ENCODE peak calls at places on chromosomes 7 and 10, in seven cellular contexts. W is GM03348; G is GM23248; K is cardiac muscle cell; B is NT2/D1; N is NCI-H1092 treated with DMSO at 0.1 percent for 48 hours; U is activated naive CD8-positive, alpha-beta T cell treated with anti-CD3 and anti-CD28 coated beads, Interleukin-2, amount 50 U/mL, for 24 hours. Z is an unnamed sample.

GRCh38 chr7:17402628-17403278 is 104.3 kb downstream of the AHR start:
- DNase-seq in W (no peak), G (no peak), K (peak; percentile 11), B (no peak), N (no peak), U (peak; percentile 7), Z (no peak)

GRCh38 chr10:70481831-70482530 is 3.4 kb downstream of the PALD1 start:
- DNase-seq in W (peak; percentile 36), G (no peak), K (no peak), B (no peak), N (no peak), U (no peak), Z (no peak)

GRCh38 chr10:50679149-50679548 is 55.4 kb upstream of the SGMS1 start:
- DNase-seq in W (no peak), G (no peak), K (no peak), B (no peak), N (no peak), U (no peak), Z (no peak)

GRCh38 chr10:60246382-60246781 is 143.3 kb downstream of the ANK3 start:
- DNase-seq in W (no peak), G (no peak), K (no peak), B (no peak), N (no peak), U (no peak), Z (no peak)

GRCh38 chr7:50785346-50785745 is 2.6 kb upstream of the GRB10 start:
- DNase-seq in W (no peak), G (no peak), K (no peak), B (no peak), N (no peak), U (no peak), Z (no peak)

GRCh38 chr7:148223130-148223529 is 367.4 kb upstream of the C7orf33 start:
- DNase-seq in W (no peak), G (no peak), K (no peak), B (no peak), N (no peak), U (no peak), Z (no peak)

GRCh38 chr10:24213881-24214280 is 4.9 kb downstream of the KIAA1217 start:
- DNase-seq in W (no peak), G (no peak), K (no peak), B (no peak), N (no peak), U (no peak), Z (no peak)

GRCh38 chr10:48776528-48776927 is 91.9 kb downstream of the WDFY4 start:
- DNase-seq in W (no peak), G (no peak), K (no peak), B (no peak), N (no peak), U (no peak), Z (no peak)

GRCh38 chr10:46293832-46294640 is 7.2 kb downstream of the ANTXRL start:
- DNase-seq in W (no peak), G (no peak), K (peak; percentile 24), B (no peak), N (no peak), U (no peak), Z (no peak)

GRCh38 chr10:70433581-70434280 is 7.8 kb downstream of the NODAL start:
- DNase-seq in W (peak; percentile 81), G (peak; percentile 70), K (peak; percentile 39), B (no peak), N (no peak), U (no peak), Z (peak; percentile 86)

GRCh38 chr7:102098986-102099385 is 187.7 kb upstream of the SH2B2 start:
- DNase-seq in W (no peak), G (no peak), K (no peak), B (no peak), N (no peak), U (no peak), Z (no peak)

GRCh38 chr7:159095979-159096411 is 48.7 kb downstream of the VIPR2 start:
- DNase-seq in W (no peak), G (no peak), K (no peak), B (no peak), N (no peak), U (no peak), Z (no peak)

GRCh38 chr10:97138777-97139317 is 46.9 kb downstream of the SLIT1 start:
- DNase-seq in W (no peak), G (no peak), K (no peak), B (no peak), N (no peak), U (no peak), Z (no peak)

GRCh38 chr7:15555385-15555859 is 6.4 kb downstream of the AGMO start:
- DNase-seq in W (no peak), G (peak; percentile 47), K (peak; percentile 33), B (no peak), N (peak; percentile 88), U (no peak), Z (peak; percentile 3)

Z was measured in hepatic stellate cell.